ENCODE peak calls at places on chromosomes 16 and 17, in five cellular contexts. One of them, this sample, is unnamed.

GRCh38 chr17:32852811-32853210 is 24.1 kb downstream of the MYO1D start:
- DNase-seq in GM23248: peak
- DNase-seq in endothelial cell of umbilical vein: no peak
- DNase-seq in adipocyte: no peak
- DNase-seq in IMR-90: no peak
- DNase-seq in this sample: no peak

GRCh38 chr16:25014500-25015147 is 545 bp downstream of the ARHGAP17 start:
- DNase-seq in GM23248: peak
- DNase-seq in endothelial cell of umbilical vein: peak
- DNase-seq in adipocyte: peak
- DNase-seq in IMR-90: peak
- DNase-seq in this sample: peak

GRCh38 chr16:5108505-5109158 is 11.0 kb upstream of the EEF2KMT start:
- DNase-seq in GM23248: no peak
- DNase-seq in endothelial cell of umbilical vein: no peak
- DNase-seq in adipocyte: no peak
- DNase-seq in IMR-90: no peak
- DNase-seq in this sample: peak

GRCh38 chr16:67872131-67872630 is 671 bp upstream of the EDC4 start:
- DNase-seq in GM23248: no peak
- DNase-seq in endothelial cell of umbilical vein: no peak
- DNase-seq in adipocyte: no peak
- DNase-seq in IMR-90: no peak
- DNase-seq in this sample: no peak

GRCh38 chr17:32496348-32497078 is 9.7 kb downstream of the CDK5R1 start:
- DNase-seq in GM23248: peak
- DNase-seq in endothelial cell of umbilical vein: no peak
- DNase-seq in adipocyte: peak
- DNase-seq in IMR-90: peak
- DNase-seq in this sample: no peak

GRCh38 chr16:74605332-74605731 is 1.6 kb downstream of the GLG1 start:
- DNase-seq in GM23248: peak
- DNase-seq in endothelial cell of umbilical vein: peak
- DNase-seq in adipocyte: peak
- DNase-seq in IMR-90: no peak
- DNase-seq in this sample: no peak

GRCh38 chr16:81174644-81175324 is 63.7 kb upstream of the BCO1 start:
- DNase-seq in GM23248: peak
- DNase-seq in endothelial cell of umbilical vein: no peak
- DNase-seq in adipocyte: no peak
- DNase-seq in IMR-90: peak
- DNase-seq in this sample: no peak

GRCh38 chr16:15592324-15592723 is 50.6 kb downstream of the MARF1 start:
- DNase-seq in GM23248: no peak
- DNase-seq in endothelial cell of umbilical vein: no peak
- DNase-seq in adipocyte: no peak
- DNase-seq in IMR-90: no peak
- DNase-seq in this sample: peak

GRCh38 chr17:32161506-32162365 is 19.4 kb downstream of the RHOT1 start:
- DNase-seq in GM23248: peak
- DNase-seq in endothelial cell of umbilical vein: peak
- DNase-seq in adipocyte: peak
- DNase-seq in IMR-90: peak
- DNase-seq in this sample: no peak

GRCh38 chr16:53580038-53580802 is 77.2 kb upstream of the AKTIP start:
- DNase-seq in GM23248: no peak
- DNase-seq in endothelial cell of umbilical vein: no peak
- DNase-seq in adipocyte: no peak
- DNase-seq in IMR-90: no peak
- DNase-seq in this sample: no peak

GRCh38 chr17:70168044-70168978 is 1.0 kb upstream of the KCNJ2 start:
- DNase-seq in GM23248: peak
- DNase-seq in endothelial cell of umbilical vein: peak
- DNase-seq in adipocyte: peak
- DNase-seq in IMR-90: peak
- DNase-seq in this sample: peak

GRCh38 chr16:23950291-23950894 is 114.6 kb downstream of the PRKCB start:
- DNase-seq in GM23248: no peak
- DNase-seq in endothelial cell of umbilical vein: no peak
- DNase-seq in adipocyte: no peak
- DNase-seq in IMR-90: no peak
- DNase-seq in this sample: no peak

GRCh38 chr17:47720754-47721533 is 12.1 kb upstream of the TBX21 start:
- DNase-seq in GM23248: peak
- DNase-seq in endothelial cell of umbilical vein: no peak
- DNase-seq in adipocyte: peak
- DNase-seq in IMR-90: no peak
- DNase-seq in this sample: peak

GRCh38 chr16:1056196-1056595 is 16.4 kb upstream of the SSTR5 start:
- DNase-seq in GM23248: no peak
- DNase-seq in endothelial cell of umbilical vein: no peak
- DNase-seq in adipocyte: no peak
- DNase-seq in IMR-90: no peak
- DNase-seq in this sample: no peak

GRCh38 chr16:1055557-1055924 is 17.0 kb upstream of the SSTR5 start:
- DNase-seq in GM23248: no peak
- DNase-seq in endothelial cell of umbilical vein: no peak
- DNase-seq in adipocyte: no peak
- DNase-seq in IMR-90: no peak
- DNase-seq in this sample: no peak

GRCh38 chr16:1053700-1054368 is 18.7 kb upstream of the SSTR5 start:
- DNase-seq in GM23248: no peak
- DNase-seq in endothelial cell of umbilical vein: no peak
- DNase-seq in adipocyte: no peak
- DNase-seq in IMR-90: no peak
- DNase-seq in this sample: no peak

GRCh38 chr16:1052791-1053521 is 19.6 kb upstream of the SSTR5 start:
- DNase-seq in GM23248: no peak
- DNase-seq in endothelial cell of umbilical vein: no peak
- DNase-seq in adipocyte: no peak
- DNase-seq in IMR-90: no peak
- DNase-seq in this sample: no peak

DNA sequence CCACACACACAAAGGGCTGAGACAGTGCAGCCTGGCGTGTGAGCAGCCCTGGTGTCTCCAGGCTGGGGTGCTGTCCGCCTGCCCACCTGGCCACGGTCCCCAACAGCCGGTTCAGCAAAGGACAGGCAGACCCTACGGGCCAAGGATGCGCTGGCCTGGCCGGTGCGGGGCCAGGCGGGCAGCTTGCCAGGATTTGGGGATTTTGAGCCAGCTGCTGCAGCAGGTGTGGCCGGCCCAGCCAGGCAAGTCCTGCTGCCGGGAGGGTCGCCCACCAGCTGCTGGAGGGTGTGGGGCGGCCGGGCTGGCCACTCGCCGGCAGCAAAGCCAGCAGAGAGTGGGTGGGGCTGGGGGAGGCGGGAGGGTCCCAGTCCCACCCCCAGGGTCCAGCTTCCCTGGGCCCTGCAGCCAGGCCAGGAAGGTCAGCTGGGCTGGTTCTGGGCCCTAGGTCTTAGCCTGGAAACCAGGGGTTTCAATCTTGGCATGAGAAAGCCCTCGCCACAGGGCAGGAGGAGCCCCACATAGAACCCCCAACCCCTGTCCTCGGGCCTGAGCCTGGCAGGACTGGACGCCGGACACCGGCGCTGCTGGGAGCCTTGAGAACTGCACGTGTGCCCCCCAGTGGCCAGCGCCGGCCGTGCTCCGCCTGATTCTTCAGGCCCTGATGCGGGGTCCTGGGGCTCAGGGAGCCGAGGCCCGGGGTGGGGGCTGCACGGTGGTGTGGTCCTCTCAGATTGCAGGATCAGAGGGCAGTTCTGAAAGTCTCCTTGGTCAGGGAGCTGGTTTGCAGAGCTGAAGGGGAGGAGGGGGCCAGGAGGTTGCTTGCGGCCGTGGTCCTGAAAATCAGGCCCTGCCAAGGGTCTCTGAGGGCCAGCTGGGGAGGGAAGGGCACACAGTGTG is 17.6 kb upstream of the SSTR5 start:
- DNase-seq in GM23248: peak
- DNase-seq in endothelial cell of umbilical vein: peak
- DNase-seq in adipocyte: peak
- DNase-seq in IMR-90: peak
- DNase-seq in this sample: peak
- H3K9ac ChIP-seq in GM23248: no peak
- H3K9ac ChIP-seq in endothelial cell of umbilical vein: no peak
- H3K9ac ChIP-seq in adipocyte: no peak
- H3K9ac ChIP-seq in IMR-90: no peak
- H3K9ac ChIP-seq in this sample: no peak

DNA sequence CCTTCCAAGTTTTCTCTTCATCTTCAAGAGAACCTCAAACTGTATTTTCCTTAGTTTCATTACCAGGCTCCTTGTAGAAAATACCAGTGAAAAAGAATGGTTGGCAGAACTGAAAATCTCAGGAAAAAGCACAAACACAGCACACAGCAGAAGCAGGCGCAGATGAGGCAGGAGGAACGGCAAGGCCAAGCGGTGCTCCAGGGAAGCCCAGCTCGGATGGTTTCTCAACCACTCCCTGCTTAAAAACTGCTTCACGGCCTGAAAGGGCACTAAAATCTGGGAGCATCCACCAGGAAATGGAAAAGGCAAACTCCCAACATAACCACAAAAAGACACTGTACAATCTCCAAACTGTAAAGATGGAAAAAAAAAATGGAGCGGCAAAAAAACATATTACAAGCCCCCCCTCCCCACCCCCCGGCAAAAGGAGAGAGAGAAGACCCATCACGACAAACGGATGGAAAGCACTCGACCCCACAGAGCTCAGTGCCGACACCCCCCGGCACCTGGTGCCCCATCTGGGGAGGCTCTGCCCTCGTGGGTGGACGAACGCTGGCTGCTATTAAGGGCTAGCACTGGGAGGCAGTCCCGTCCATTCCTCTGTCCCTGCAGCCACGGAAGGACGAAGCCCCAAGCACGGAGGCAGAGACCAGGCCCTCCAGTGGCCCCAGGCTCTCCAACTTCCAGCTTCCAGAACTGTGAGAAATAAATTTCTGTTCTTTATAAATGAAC is 127.5 kb downstream of the ZNF778 start:
- DNase-seq in GM23248: no peak
- DNase-seq in endothelial cell of umbilical vein: no peak
- DNase-seq in adipocyte: no peak
- DNase-seq in IMR-90: no peak
- DNase-seq in this sample: no peak
- H3K9ac ChIP-seq in GM23248: peak
- H3K9ac ChIP-seq in endothelial cell of umbilical vein: no peak
- H3K9ac ChIP-seq in adipocyte: peak
- H3K9ac ChIP-seq in IMR-90: no peak
- H3K9ac ChIP-seq in this sample: no peak

GRCh38 chr17:15456972-15457722 is 10.3 kb downstream of the CDRT4 start:
- DNase-seq in GM23248: peak
- DNase-seq in endothelial cell of umbilical vein: peak
- DNase-seq in adipocyte: peak
- DNase-seq in IMR-90: peak
- DNase-seq in this sample: no peak
- H3K9ac ChIP-seq in GM23248: peak
- H3K9ac ChIP-seq in endothelial cell of umbilical vein: peak
- H3K9ac ChIP-seq in adipocyte: peak
- H3K9ac ChIP-seq in IMR-90: peak
- H3K9ac ChIP-seq in this sample: no peak

GRCh38 chr16:28167221-28167620 is 44.5 kb downstream of the XPO6 start:
- DNase-seq in GM23248: no peak
- DNase-seq in endothelial cell of umbilical vein: no peak
- DNase-seq in adipocyte: no peak
- DNase-seq in IMR-90: no peak
- DNase-seq in this sample: no peak

GRCh38 chr16:28166394-28167208 is 45.2 kb downstream of the XPO6 start:
- DNase-seq in GM23248: peak
- DNase-seq in endothelial cell of umbilical vein: peak
- DNase-seq in adipocyte: no peak
- DNase-seq in IMR-90: peak
- DNase-seq in this sample: no peak

GRCh38 chr16:28163699-28164584 is 47.8 kb downstream of the XPO6 start:
- DNase-seq in GM23248: peak
- DNase-seq in endothelial cell of umbilical vein: peak
- DNase-seq in adipocyte: peak
- DNase-seq in IMR-90: peak
- DNase-seq in this sample: no peak

GRCh38 chr16:28167730-28168129 is 44.0 kb downstream of the XPO6 start:
- DNase-seq in GM23248: no peak
- DNase-seq in endothelial cell of umbilical vein: no peak
- DNase-seq in adipocyte: no peak
- DNase-seq in IMR-90: no peak
- DNase-seq in this sample: no peak

DNA sequence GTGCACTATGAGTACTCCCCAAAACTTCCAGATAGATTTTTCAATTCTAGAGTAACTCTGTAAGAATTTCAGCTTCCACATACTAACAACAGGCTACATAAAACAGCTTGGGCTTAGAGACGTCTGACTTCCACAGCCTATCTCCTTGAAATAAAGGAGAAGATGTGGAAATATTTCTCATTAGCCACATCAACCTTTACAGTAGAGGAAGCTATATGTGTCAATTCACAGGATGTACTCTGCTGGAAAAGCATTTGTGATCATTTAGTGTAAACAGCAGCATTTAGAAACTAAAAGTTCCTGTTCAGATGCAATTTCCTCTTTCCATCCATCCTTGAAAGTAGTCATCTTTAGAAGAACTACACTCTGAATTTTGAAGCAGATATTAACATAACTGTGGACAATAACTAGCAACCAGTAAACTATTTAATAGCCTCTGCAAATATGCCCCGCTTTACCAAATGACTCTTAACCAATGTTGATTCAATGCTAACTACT is 46.2 kb downstream of the XPO6 start:
- DNase-seq in GM23248: no peak
- DNase-seq in endothelial cell of umbilical vein: no peak
- DNase-seq in adipocyte: no peak
- DNase-seq in IMR-90: no peak
- DNase-seq in this sample: no peak
- H3K9ac ChIP-seq in GM23248: no peak
- H3K9ac ChIP-seq in endothelial cell of umbilical vein: no peak
- H3K9ac ChIP-seq in adipocyte: no peak
- H3K9ac ChIP-seq in IMR-90: no peak
- H3K9ac ChIP-seq in this sample: no peak

GRCh38 chr16:49483651-49484451 is 110.2 kb downstream of the C16orf78 start:
- DNase-seq in GM23248: no peak
- DNase-seq in endothelial cell of umbilical vein: no peak
- DNase-seq in adipocyte: no peak
- DNase-seq in IMR-90: no peak
- DNase-seq in this sample: peak
- H3K9ac ChIP-seq in GM23248: no peak
- H3K9ac ChIP-seq in endothelial cell of umbilical vein: no peak
- H3K9ac ChIP-seq in adipocyte: no peak
- H3K9ac ChIP-seq in IMR-90: no peak
- H3K9ac ChIP-seq in this sample: no peak